ENCODE peak calls at places on chromosome 5, in five cellular contexts. One of them, this sample, is unnamed. For H3K4me1, the result is how much of the 10 kb centered on the place peaks cover.

GRCh38 chr5:109531262-109531661 is 121.5 kb upstream of the PJA2 start:
- DNase-seq in uterus: no peak
- DNase-seq in left lung: no peak
- DNase-seq in IMR-90: no peak
- DNase-seq in body of pancreas: no peak
- DNase-seq in this sample: no peak

GRCh38 chr5:88183255-88183654 is 85.4 kb downstream of the TMEM161B start:
- DNase-seq in uterus: no peak
- DNase-seq in left lung: no peak
- DNase-seq in IMR-90: no peak
- DNase-seq in body of pancreas: no peak
- DNase-seq in this sample: no peak

GRCh38 chr5:176497852-176498251 is 39.4 kb downstream of the RNF44 start:
- DNase-seq in uterus: no peak
- DNase-seq in left lung: no peak
- DNase-seq in IMR-90: peak
- DNase-seq in body of pancreas: no peak
- DNase-seq in this sample: no peak

GRCh38 chr5:18882162-18882561 is 1105.8 kb downstream of the CDH18 start:
- DNase-seq in uterus: no peak
- DNase-seq in left lung: no peak
- DNase-seq in IMR-90: no peak
- DNase-seq in body of pancreas: no peak
- DNase-seq in this sample: no peak

GRCh38 chr5:177508837-177509236 is 789 bp downstream of the DOK3 start:
- DNase-seq in uterus: no peak
- DNase-seq in left lung: peak
- DNase-seq in IMR-90: no peak
- DNase-seq in body of pancreas: no peak
- DNase-seq in this sample: no peak

GRCh38 chr5:73464016-73464745 is 15.6 kb upstream of the FOXD1 start:
- DNase-seq in uterus: peak
- DNase-seq in left lung: no peak
- DNase-seq in IMR-90: peak
- DNase-seq in body of pancreas: no peak
- DNase-seq in this sample: no peak

GRCh38 chr5:126610616-126611015 is 9.9 kb downstream of the PHAX start:
- DNase-seq in uterus: no peak
- DNase-seq in left lung: no peak
- DNase-seq in IMR-90: no peak
- DNase-seq in body of pancreas: no peak
- DNase-seq in this sample: no peak

GRCh38 chr5:146825033-146825432 is 53.5 kb downstream of the PPP2R2B start:
- DNase-seq in uterus: peak
- DNase-seq in left lung: no peak
- DNase-seq in IMR-90: peak
- DNase-seq in body of pancreas: no peak
- DNase-seq in this sample: peak

GRCh38 chr5:173327948-173328895 is at the start of gene STC2:
- DNase-seq in uterus: no peak
- DNase-seq in left lung: peak
- DNase-seq in IMR-90: peak
- DNase-seq in body of pancreas: peak
- DNase-seq in this sample: no peak

GRCh38 chr5:137207023-137207760 is 291.9 kb downstream of the SPOCK1 start:
- DNase-seq in uterus: no peak
- DNase-seq in left lung: no peak
- DNase-seq in IMR-90: no peak
- DNase-seq in body of pancreas: peak
- DNase-seq in this sample: no peak

GRCh38 chr5:175649967-175650366 is 7.9 kb upstream of the HRH2 start:
- DNase-seq in uterus: no peak
- DNase-seq in left lung: no peak
- DNase-seq in IMR-90: no peak
- DNase-seq in body of pancreas: no peak
- DNase-seq in this sample: no peak

GRCh38 chr5:128534729-128535128 is 3.3 kb downstream of the FBN2 start:
- DNase-seq in uterus: no peak
- DNase-seq in left lung: no peak
- DNase-seq in IMR-90: peak
- DNase-seq in body of pancreas: no peak
- DNase-seq in this sample: no peak

GRCh38 chr5:65721775-65722574 is at the start of the genes NLN and SGTB:
- DNase-seq in uterus: peak
- DNase-seq in left lung: peak
- DNase-seq in IMR-90: peak
- DNase-seq in body of pancreas: peak
- DNase-seq in this sample: peak

GRCh38 chr5:172007795-172008465 is 1.5 kb upstream of the FBXW11 start:
- DNase-seq in uterus: no peak
- DNase-seq in left lung: no peak
- DNase-seq in IMR-90: peak
- DNase-seq in body of pancreas: no peak
- DNase-seq in this sample: no peak

GRCh38 chr5:146796911-146797310 is 81.6 kb downstream of the PPP2R2B start:
- DNase-seq in uterus: no peak
- DNase-seq in left lung: no peak
- DNase-seq in IMR-90: no peak
- DNase-seq in body of pancreas: no peak
- DNase-seq in this sample: no peak

GRCh38 chr5:127695336-127695735 is 7.9 kb upstream of the CCDC192 start:
- DNase-seq in uterus: no peak
- DNase-seq in left lung: no peak
- DNase-seq in IMR-90: no peak
- DNase-seq in body of pancreas: no peak
- DNase-seq in this sample: no peak

GRCh38 chr5:132253452-132254320 is 3.8 kb upstream of the PDLIM4 start:
- DNase-seq in uterus: no peak
- DNase-seq in left lung: no peak
- DNase-seq in IMR-90: no peak
- DNase-seq in body of pancreas: peak
- DNase-seq in this sample: peak

GRCh38 chr5:155735388-155735787 is 591.6 kb upstream of the SGCD start:
- DNase-seq in uterus: no peak
- DNase-seq in left lung: no peak
- DNase-seq in IMR-90: no peak
- DNase-seq in body of pancreas: no peak
- DNase-seq in this sample: no peak

GRCh38 chr5:124064956-124065355 is 553.0 kb downstream of the CSNK1G3 start:
- DNase-seq in uterus: no peak
- DNase-seq in left lung: no peak
- DNase-seq in IMR-90: peak
- DNase-seq in body of pancreas: no peak
- DNase-seq in this sample: no peak

GRCh38 chr5:122076669-122077450 is 1.2 kb downstream of the LOX start:
- DNase-seq in uterus: peak
- DNase-seq in left lung: peak
- DNase-seq in IMR-90: peak
- DNase-seq in body of pancreas: peak
- DNase-seq in this sample: peak

GRCh38 chr5:64505769-64506566 is at the start of gene RGS7BP:
- DNase-seq in uterus: peak
- DNase-seq in left lung: peak
- DNase-seq in IMR-90: peak
- DNase-seq in body of pancreas: peak
- DNase-seq in this sample: peak

GRCh38 chr5:26569241-26569928 is 469.0 kb downstream of the CDH9 start:
- DNase-seq in uterus: no peak
- DNase-seq in left lung: peak
- DNase-seq in IMR-90: no peak
- DNase-seq in body of pancreas: no peak
- DNase-seq in this sample: no peak

GRCh38 chr5:146703899-146704298 is 174.7 kb downstream of the PPP2R2B start:
- DNase-seq in uterus: no peak
- DNase-seq in left lung: no peak
- DNase-seq in IMR-90: no peak
- DNase-seq in body of pancreas: no peak
- DNase-seq in this sample: no peak

GRCh38 chr5:180070726-180071417 is 687 bp downstream of the RNF130 start:
- DNase-seq in uterus: no peak
- DNase-seq in left lung: no peak
- DNase-seq in IMR-90: peak
- DNase-seq in body of pancreas: peak
- DNase-seq in this sample: peak

GRCh38 chr5:160284271-160284670 is 28.1 kb downstream of the CCNJL start:
- DNase-seq in uterus: no peak
- DNase-seq in left lung: no peak
- DNase-seq in IMR-90: no peak
- DNase-seq in body of pancreas: no peak
- DNase-seq in this sample: no peak

GRCh38 chr5:10149911-10150310 is 99.8 kb downstream of the ATPSCKMT start:
- DNase-seq in uterus: no peak
- DNase-seq in left lung: no peak
- DNase-seq in IMR-90: no peak
- DNase-seq in body of pancreas: no peak
- DNase-seq in this sample: no peak

GRCh38 chr5:89703799-89704198 is 705.8 kb downstream of the CETN3 start:
- DNase-seq in uterus: no peak
- DNase-seq in left lung: no peak
- DNase-seq in IMR-90: no peak
- DNase-seq in body of pancreas: no peak
- DNase-seq in this sample: no peak

DNA sequence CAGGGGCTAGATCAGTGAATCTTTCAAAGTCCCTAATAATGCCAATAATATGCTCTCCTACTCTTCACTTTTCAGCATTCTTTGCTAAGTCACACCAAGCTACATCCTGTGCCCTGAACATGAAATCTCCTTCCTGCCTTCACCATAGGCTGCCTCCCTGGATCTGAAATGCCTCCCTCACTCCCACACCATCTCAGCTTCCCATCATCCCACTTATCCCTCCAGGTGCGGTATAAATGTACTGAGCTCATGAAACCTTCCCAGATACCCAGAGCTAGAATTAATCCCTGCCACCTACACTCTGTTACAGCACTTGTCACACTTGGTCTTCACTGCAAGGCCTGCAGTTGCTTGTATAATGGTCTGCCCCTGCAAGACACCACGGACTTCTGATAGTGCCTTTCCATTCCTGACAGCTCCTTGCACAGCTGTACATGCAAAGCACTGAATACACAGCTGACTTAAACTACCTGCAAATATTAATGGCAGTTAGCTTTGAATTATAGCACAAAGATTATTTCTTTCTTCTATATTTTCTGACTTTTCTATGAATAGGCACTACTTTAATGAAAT is 250.4 kb downstream of the EBF1 start:
- DNase-seq in uterus: no peak
- DNase-seq in left lung: no peak
- DNase-seq in IMR-90: no peak
- DNase-seq in body of pancreas: no peak
- DNase-seq in this sample: no peak
- H3K4me1 ChIP-seq in uterus: under half
- H3K4me1 ChIP-seq in left lung: under half
- H3K4me1 ChIP-seq in IMR-90: under half
- H3K4me1 ChIP-seq in body of pancreas: under half
- H3K4me1 ChIP-seq in this sample: under half

DNA sequence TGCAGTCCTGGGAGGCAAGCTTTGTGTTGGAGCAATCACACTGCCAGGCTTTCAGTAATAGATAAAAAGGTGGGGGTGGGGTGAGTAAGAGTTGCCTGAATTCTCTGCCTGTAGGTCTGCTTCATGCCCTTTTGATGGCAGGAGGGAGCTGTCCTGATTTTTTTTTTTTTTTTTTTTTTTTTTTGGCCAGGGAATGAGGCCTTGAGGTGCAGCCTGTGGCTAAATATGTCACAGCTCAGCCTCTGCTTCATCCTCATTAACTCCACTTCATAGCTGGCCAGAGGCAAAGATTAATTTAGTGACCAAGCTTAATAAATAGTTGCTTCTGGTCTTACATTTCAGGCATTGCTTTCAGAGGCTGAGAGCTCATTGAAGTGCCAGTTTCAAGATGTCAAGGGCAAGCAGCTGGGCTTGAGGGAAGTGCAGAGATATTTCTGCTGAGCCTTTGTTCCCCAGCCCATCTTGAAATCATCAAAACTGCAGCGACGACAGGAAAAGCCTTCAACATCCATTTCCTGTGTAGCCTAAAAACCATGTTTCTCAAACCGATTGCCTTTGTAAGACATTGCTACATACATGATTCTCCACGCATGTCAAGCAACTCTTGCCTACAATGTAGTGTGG is 134.7 kb downstream of the MACIR start:
- DNase-seq in uterus: no peak
- DNase-seq in left lung: no peak
- DNase-seq in IMR-90: no peak
- DNase-seq in body of pancreas: no peak
- DNase-seq in this sample: no peak
- H3K4me3 ChIP-seq in uterus: no peak
- H3K4me3 ChIP-seq in left lung: no peak
- H3K4me3 ChIP-seq in IMR-90: no peak
- H3K4me3 ChIP-seq in body of pancreas: no peak
- H3K4me3 ChIP-seq in this sample: no peak

DNA sequence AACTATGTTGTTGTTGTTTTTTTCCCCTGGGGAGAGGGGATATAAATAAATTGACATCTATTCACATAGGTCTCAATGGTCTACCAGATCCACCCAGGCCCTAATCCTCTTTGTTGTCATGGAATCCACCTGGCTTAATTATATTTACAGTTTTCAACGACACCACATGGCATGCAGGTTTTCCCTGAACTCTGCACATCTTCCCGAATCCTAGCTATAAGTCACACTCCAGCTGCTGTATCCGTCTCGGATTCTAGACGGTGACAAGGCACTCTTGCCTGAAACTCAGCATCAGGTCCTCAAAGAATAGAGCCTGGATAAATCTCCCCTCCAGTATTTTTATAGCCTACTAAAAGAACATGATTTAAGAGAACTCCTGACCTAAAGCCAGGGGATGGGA is 187.5 kb downstream of the EFNA5 start:
- DNase-seq in uterus: no peak
- DNase-seq in left lung: no peak
- DNase-seq in IMR-90: no peak
- DNase-seq in body of pancreas: no peak
- DNase-seq in this sample: no peak
- H3K4me1 ChIP-seq in uterus: under half
- H3K4me1 ChIP-seq in left lung: under half
- H3K4me1 ChIP-seq in IMR-90: under half
- H3K4me1 ChIP-seq in body of pancreas: under half
- H3K4me1 ChIP-seq in this sample: under half

DNA sequence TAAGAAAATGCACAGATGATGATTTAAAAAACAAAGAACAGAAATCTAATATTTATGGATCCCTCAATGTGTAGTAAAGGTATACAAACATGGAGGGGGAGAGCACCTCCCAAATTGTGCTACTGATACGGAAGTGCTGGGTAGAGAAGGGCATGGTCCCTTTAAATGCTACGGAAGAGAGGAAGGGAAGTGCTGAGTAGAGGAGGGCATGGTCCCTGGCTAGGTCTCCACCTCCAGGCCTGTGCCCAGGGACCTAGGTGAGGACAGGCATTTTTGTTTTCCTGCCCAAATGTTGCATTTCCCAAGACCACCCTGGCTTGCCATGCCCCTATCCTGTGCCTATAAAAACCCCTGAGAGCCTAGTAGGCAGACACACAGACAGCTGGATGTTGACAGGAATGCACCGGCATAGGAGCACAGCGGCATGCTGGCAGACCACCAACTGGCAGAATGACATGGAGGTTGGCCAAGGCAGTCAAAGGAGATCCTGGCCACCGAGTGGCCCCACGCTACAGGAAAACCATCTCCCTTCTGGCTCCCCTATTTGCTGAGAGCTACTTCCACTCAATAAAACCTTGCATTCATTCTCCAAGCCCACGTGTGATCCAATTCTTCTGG is 62.1 kb upstream of the SPDL1 start:
- DNase-seq in uterus: peak
- DNase-seq in left lung: no peak
- DNase-seq in IMR-90: no peak
- DNase-seq in body of pancreas: peak
- DNase-seq in this sample: peak
- H3K4me3 ChIP-seq in uterus: no peak
- H3K4me3 ChIP-seq in left lung: no peak
- H3K4me3 ChIP-seq in IMR-90: no peak
- H3K4me3 ChIP-seq in body of pancreas: no peak
- H3K4me3 ChIP-seq in this sample: no peak